ENCODE peak calls at places on chromosome 1, in eight cellular contexts. D, Q, E, B, V, H, L and A are unnamed samples.

GRCh38 chr1:31143455-31143854 is 77.9 kb upstream of the PUM1 start:
- DNase-seq in D (no peak), Q (no peak), E (no peak), B (no peak), V (no peak), H (no peak), L (no peak), A (no peak)

GRCh38 chr1:180309338-180309737 is 79.3 kb downstream of the LHX4 start:
- DNase-seq in D (no peak), Q (no peak), E (no peak), B (no peak), V (peak), H (no peak), L (peak), A (no peak)

GRCh38 chr1:116261227-116261626 is 111.8 kb upstream of the ATP1A1 start:
- DNase-seq in D (no peak), Q (no peak), E (no peak), B (no peak), V (no peak), H (no peak), L (peak), A (no peak)

GRCh38 chr1:222991908-222992307 is 151.1 kb downstream of the TLR5 start:
- DNase-seq in D (no peak), Q (no peak), E (no peak), B (no peak), V (no peak), H (no peak), L (no peak), A (no peak)

GRCh38 chr1:77762072-77762476 is 2.4 kb upstream of the USP33 start:
- DNase-seq in D (no peak), Q (no peak), E (no peak), B (no peak), V (peak), H (no peak), L (peak), A (no peak)

GRCh38 chr1:209413062-209413461 is 170.5 kb upstream of the CAMK1G start:
- DNase-seq in D (no peak), Q (no peak), E (no peak), B (no peak), V (no peak), H (no peak), L (no peak), A (no peak)

GRCh38 chr1:175968486-175969182 is 225.2 kb upstream of the TNR start:
- DNase-seq in D (no peak), Q (no peak), E (no peak), B (no peak), V (no peak), H (no peak), L (no peak), A (no peak)

GRCh38 chr1:34272152-34272551 is 95.4 kb downstream of the C1orf94 start:
- DNase-seq in D (no peak), Q (no peak), E (no peak), B (no peak), V (no peak), H (no peak), L (no peak), A (no peak)

GRCh38 chr1:3548156-3548893 is 63.0 kb downstream of the MEGF6 start:
- DNase-seq in D (no peak), Q (no peak), E (no peak), B (peak), V (peak), H (no peak), L (peak), A (no peak)

GRCh38 chr1:211625040-211625439 is 46.1 kb upstream of the SLC30A1 start:
- DNase-seq in D (peak), Q (no peak), E (no peak), B (peak), V (peak), H (peak), L (peak), A (no peak)

GRCh38 chr1:180912801-180913616 is at the start of gene KIAA1614:
- DNase-seq in D (no peak), Q (no peak), E (no peak), B (peak), V (peak), H (peak), L (peak), A (no peak)

GRCh38 chr1:213244664-213245091 is 193.6 kb downstream of the RPS6KC1 start:
- DNase-seq in D (peak), Q (peak), E (no peak), B (no peak), V (peak), H (no peak), L (peak), A (no peak)

GRCh38 chr1:214228976-214229375 is 52.0 kb upstream of the SMYD2 start:
- DNase-seq in D (no peak), Q (no peak), E (no peak), B (no peak), V (no peak), H (no peak), L (no peak), A (no peak)

GRCh38 chr1:47031059-47031458 is 7.6 kb downstream of the CYP4X1 start:
- DNase-seq in D (no peak), Q (no peak), E (no peak), B (peak), V (no peak), H (no peak), L (peak), A (no peak)

GRCh38 chr1:180243517-180244221 is 13.6 kb downstream of the LHX4 start:
- DNase-seq in D (no peak), Q (no peak), E (no peak), B (peak), V (no peak), H (peak), L (no peak), A (no peak)

GRCh38 chr1:154871374-154871773 is 1.3 kb upstream of the KCNN3 start:
- DNase-seq in D (no peak), Q (no peak), E (no peak), B (no peak), V (no peak), H (peak), L (no peak), A (no peak)

GRCh38 chr1:106755682-106756406 is 300.6 kb upstream of the PRMT6 start:
- DNase-seq in D (no peak), Q (no peak), E (no peak), B (no peak), V (no peak), H (no peak), L (peak), A (no peak)

GRCh38 chr1:43315481-43315880 is 14.7 kb downstream of the TIE1 start:
- DNase-seq in D (no peak), Q (no peak), E (no peak), B (peak), V (no peak), H (peak), L (no peak), A (no peak)

GRCh38 chr1:202274611-202275010 is 67.1 kb downstream of the UBE2T start:
- DNase-seq in D (no peak), Q (peak), E (peak), B (peak), V (peak), H (no peak), L (peak), A (no peak)